ENCODE peak calls at places on chromosomes 16 and 17, in nine cellular contexts. H is stomach, I is M059J, K is NCI-H2171 treated with DMSO at 0.1 percent for 48 hours, G is fibroblast of lung, Q is iPS DF 6.9, Z is brain microvascular endothelial cell, T is NCI-H2029 treated with DMSO at 0.1 percent for 48 hours, O is non-pigmented ciliary epithelial cell. R is an unnamed sample.

GRCh38 chr17:75813081-75814020 is 28.7 kb downstream of the UNK start:
- DNase-seq in H (no peak), I (no peak), K (no peak), G (no peak), Q (no peak), Z (no peak), T (no peak), O (no peak), R (no peak)

GRCh38 chr17:8146381-8147140 is 5.6 kb downstream of the PER1 start:
- DNase-seq in H (no peak), I (no peak), K (no peak), G (no peak), Q (no peak), Z (no peak), T (no peak), O (no peak), R (no peak)

GRCh38 chr17:385195-385835 is 32.7 kb upstream of the RPH3AL start:
- DNase-seq in H (peak), I (peak), K (peak), G (peak), Q (no peak), Z (no peak), T (no peak), O (no peak), R (no peak)

GRCh38 chr16:1469693-1470201 is 5.1 kb downstream of the CLCN7 start:
- DNase-seq in H (no peak), I (no peak), K (no peak), G (no peak), Q (no peak), Z (no peak), T (no peak), O (no peak), R (no peak)

GRCh38 chr16:86826931-86827330 is 248.6 kb downstream of the FOXL1 start:
- DNase-seq in H (no peak), I (peak), K (no peak), G (peak), Q (no peak), Z (no peak), T (no peak), O (no peak), R (peak)

GRCh38 chr16:12674096-12674495 is 129.6 kb downstream of the CPPED1 start:
- DNase-seq in H (no peak), I (peak), K (no peak), G (peak), Q (no peak), Z (peak), T (no peak), O (peak), R (peak)

GRCh38 chr17:14470417-14470816 is 169.5 kb downstream of the HS3ST3B1 start:
- DNase-seq in H (no peak), I (no peak), K (no peak), G (no peak), Q (no peak), Z (no peak), T (no peak), O (no peak), R (no peak)

GRCh38 chr17:40286473-40286872 is 1.2 kb upstream of the CDC6 start:
- DNase-seq in H (no peak), I (no peak), K (no peak), G (no peak), Q (no peak), Z (no peak), T (no peak), O (no peak), R (no peak)

GRCh38 chr17:11150946-11151345 is 90.1 kb upstream of the SHISA6 start:
- DNase-seq in H (no peak), I (no peak), K (no peak), G (no peak), Q (no peak), Z (no peak), T (no peak), O (no peak), R (no peak)